ENCODE peak calls at places on chromosomes 7 and 10, in nine cellular contexts. One of them, this sample, is unnamed.

GRCh38 chr7:130134106-130134636 is 63.8 kb downstream of the KLHDC10 start:
- DNase-seq in HFF-Myc: no peak
- DNase-seq in AG10803: no peak
- DNase-seq in SK-N-SH: no peak
- DNase-seq in heart left ventricle: no peak
- DNase-seq in transverse colon: no peak
- DNase-seq in AG04450: no peak
- DNase-seq in testis: no peak
- DNase-seq in tibial nerve: no peak
- DNase-seq in this sample: no peak

GRCh38 chr10:69760086-69760485 is 41.6 kb upstream of the COL13A1 start:
- DNase-seq in heart left ventricle: no peak
- DNase-seq in AG10803: no peak
- DNase-seq in SK-N-SH: no peak
- DNase-seq in tibial nerve: no peak
- DNase-seq in transverse colon: no peak
- DNase-seq in AG04450: peak
- DNase-seq in testis: no peak
- DNase-seq in HFF-Myc: no peak
- DNase-seq in this sample: no peak

GRCh38 chr10:15815242-15815885 is 44.9 kb downstream of the MINDY3 start:
- DNase-seq in AG10803: no peak
- DNase-seq in tibial nerve: no peak
- DNase-seq in heart left ventricle: no peak
- DNase-seq in transverse colon: no peak
- DNase-seq in SK-N-SH: no peak
- DNase-seq in AG04450: no peak
- DNase-seq in testis: no peak
- DNase-seq in HFF-Myc: no peak
- DNase-seq in this sample: no peak

GRCh38 chr7:47763063-47763974 is 181.4 kb upstream of the TNS3 start:
- DNase-seq in AG10803: peak
- DNase-seq in transverse colon: peak
- DNase-seq in SK-N-SH: peak
- DNase-seq in testis: no peak
- DNase-seq in AG04450: peak
- DNase-seq in tibial nerve: peak
- DNase-seq in HFF-Myc: peak
- DNase-seq in heart left ventricle: no peak
- DNase-seq in this sample: no peak

GRCh38 chr7:134724606-134725005 is 54.8 kb upstream of the CALD1 start:
- DNase-seq in tibial nerve: no peak
- DNase-seq in HFF-Myc: no peak
- DNase-seq in heart left ventricle: no peak
- DNase-seq in testis: no peak
- DNase-seq in transverse colon: no peak
- DNase-seq in SK-N-SH: no peak
- DNase-seq in AG10803: peak
- DNase-seq in AG04450: no peak
- DNase-seq in this sample: no peak

GRCh38 chr7:134932707-134933370 is 53.5 kb upstream of the AGBL3 start:
- DNase-seq in HFF-Myc: no peak
- DNase-seq in tibial nerve: no peak
- DNase-seq in testis: no peak
- DNase-seq in AG04450: no peak
- DNase-seq in transverse colon: peak
- DNase-seq in heart left ventricle: peak
- DNase-seq in AG10803: no peak
- DNase-seq in SK-N-SH: no peak
- DNase-seq in this sample: no peak

GRCh38 chr7:3134715-3135114 is 91.0 kb upstream of the CARD11 start:
- DNase-seq in SK-N-SH: no peak
- DNase-seq in tibial nerve: no peak
- DNase-seq in AG10803: no peak
- DNase-seq in transverse colon: no peak
- DNase-seq in testis: no peak
- DNase-seq in AG04450: no peak
- DNase-seq in HFF-Myc: no peak
- DNase-seq in heart left ventricle: no peak
- DNase-seq in this sample: no peak

GRCh38 chr7:66930341-66930740 is 9.3 kb downstream of the TMEM248 start:
- DNase-seq in SK-N-SH: peak
- DNase-seq in HFF-Myc: no peak
- DNase-seq in testis: peak
- DNase-seq in heart left ventricle: no peak
- DNase-seq in AG04450: no peak
- DNase-seq in tibial nerve: no peak
- DNase-seq in transverse colon: no peak
- DNase-seq in AG10803: peak
- DNase-seq in this sample: no peak

GRCh38 chr7:43362652-43363428 is 220.1 kb upstream of the STK17A start:
- DNase-seq in testis: no peak
- DNase-seq in transverse colon: no peak
- DNase-seq in HFF-Myc: peak
- DNase-seq in AG04450: no peak
- DNase-seq in SK-N-SH: peak
- DNase-seq in heart left ventricle: peak
- DNase-seq in AG10803: peak
- DNase-seq in tibial nerve: peak
- DNase-seq in this sample: no peak

GRCh38 chr10:121695731-121696464 is 97.7 kb upstream of the FGFR2 start:
- DNase-seq in testis: no peak
- DNase-seq in AG04450: no peak
- DNase-seq in SK-N-SH: no peak
- DNase-seq in heart left ventricle: no peak
- DNase-seq in AG10803: no peak
- DNase-seq in HFF-Myc: no peak
- DNase-seq in tibial nerve: no peak
- DNase-seq in transverse colon: no peak
- DNase-seq in this sample: no peak

GRCh38 chr7:148540041-148540738 is 50.4 kb upstream of the C7orf33 start:
- DNase-seq in transverse colon: no peak
- DNase-seq in SK-N-SH: peak
- DNase-seq in tibial nerve: peak
- DNase-seq in testis: no peak
- DNase-seq in heart left ventricle: peak
- DNase-seq in HFF-Myc: no peak
- DNase-seq in AG04450: no peak
- DNase-seq in AG10803: peak
- DNase-seq in this sample: peak

GRCh38 chr10:28089467-28089866 is 90.6 kb upstream of the ODAD2 start:
- DNase-seq in AG04450: peak
- DNase-seq in HFF-Myc: peak
- DNase-seq in SK-N-SH: no peak
- DNase-seq in AG10803: peak
- DNase-seq in heart left ventricle: no peak
- DNase-seq in tibial nerve: no peak
- DNase-seq in transverse colon: no peak
- DNase-seq in testis: no peak
- DNase-seq in this sample: peak

GRCh38 chr7:116671681-116672595 is at the start of gene MET:
- DNase-seq in SK-N-SH: peak
- DNase-seq in transverse colon: peak
- DNase-seq in heart left ventricle: peak
- DNase-seq in AG10803: peak
- DNase-seq in AG04450: peak
- DNase-seq in tibial nerve: peak
- DNase-seq in testis: peak
- DNase-seq in HFF-Myc: peak
- DNase-seq in this sample: no peak

GRCh38 chr10:106707657-106708056 is 456.8 kb downstream of the SORCS1 start:
- DNase-seq in SK-N-SH: no peak
- DNase-seq in AG04450: no peak
- DNase-seq in HFF-Myc: no peak
- DNase-seq in transverse colon: no peak
- DNase-seq in heart left ventricle: no peak
- DNase-seq in AG10803: no peak
- DNase-seq in testis: no peak
- DNase-seq in tibial nerve: no peak
- DNase-seq in this sample: no peak

GRCh38 chr7:117035463-117035862 is 82.2 kb downstream of the ST7 start:
- DNase-seq in testis: no peak
- DNase-seq in transverse colon: no peak
- DNase-seq in AG10803: no peak
- DNase-seq in AG04450: no peak
- DNase-seq in heart left ventricle: no peak
- DNase-seq in SK-N-SH: no peak
- DNase-seq in tibial nerve: no peak
- DNase-seq in HFF-Myc: no peak
- DNase-seq in this sample: no peak

GRCh38 chr7:151060113-151060415 is 675 bp downstream of the SLC4A2 start:
- DNase-seq in AG04450: no peak
- DNase-seq in transverse colon: no peak
- DNase-seq in tibial nerve: no peak
- DNase-seq in testis: no peak
- DNase-seq in heart left ventricle: no peak
- DNase-seq in AG10803: no peak
- DNase-seq in HFF-Myc: no peak
- DNase-seq in SK-N-SH: no peak
- DNase-seq in this sample: no peak

GRCh38 chr7:73992104-73992562 is 35.8 kb upstream of the ELN start:
- DNase-seq in testis: no peak
- DNase-seq in AG10803: peak
- DNase-seq in SK-N-SH: no peak
- DNase-seq in heart left ventricle: peak
- DNase-seq in tibial nerve: no peak
- DNase-seq in HFF-Myc: no peak
- DNase-seq in transverse colon: no peak
- DNase-seq in AG04450: peak
- DNase-seq in this sample: peak

GRCh38 chr7:26990268-26990667 is 105.5 kb downstream of the HOXA1 start:
- DNase-seq in AG04450: no peak
- DNase-seq in heart left ventricle: no peak
- DNase-seq in AG10803: peak
- DNase-seq in SK-N-SH: no peak
- DNase-seq in transverse colon: no peak
- DNase-seq in HFF-Myc: no peak
- DNase-seq in testis: no peak
- DNase-seq in tibial nerve: peak
- DNase-seq in this sample: no peak

GRCh38 chr10:11547111-11547625 is 64.3 kb downstream of the USP6NL start:
- DNase-seq in tibial nerve: no peak
- DNase-seq in AG04450: no peak
- DNase-seq in HFF-Myc: no peak
- DNase-seq in SK-N-SH: no peak
- DNase-seq in heart left ventricle: no peak
- DNase-seq in transverse colon: no peak
- DNase-seq in testis: no peak
- DNase-seq in AG10803: peak
- DNase-seq in this sample: no peak

GRCh38 chr10:68167271-68167670 is 58.0 kb downstream of the MYPN start:
- DNase-seq in heart left ventricle: no peak
- DNase-seq in SK-N-SH: no peak
- DNase-seq in testis: no peak
- DNase-seq in tibial nerve: no peak
- DNase-seq in AG10803: peak
- DNase-seq in AG04450: no peak
- DNase-seq in transverse colon: no peak
- DNase-seq in HFF-Myc: no peak
- DNase-seq in this sample: no peak

GRCh38 chr10:6579193-6579903 is 728 bp downstream of the PRKCQ start:
- DNase-seq in AG04450: no peak
- DNase-seq in tibial nerve: no peak
- DNase-seq in testis: no peak
- DNase-seq in transverse colon: no peak
- DNase-seq in SK-N-SH: no peak
- DNase-seq in AG10803: no peak
- DNase-seq in HFF-Myc: no peak
- DNase-seq in heart left ventricle: no peak
- DNase-seq in this sample: no peak
- H3K4me3 ChIP-seq in AG04450: peak
- H3K4me3 ChIP-seq in tibial nerve: peak
- H3K4me3 ChIP-seq in testis: peak
- H3K4me3 ChIP-seq in transverse colon: peak
- H3K4me3 ChIP-seq in SK-N-SH: peak
- H3K4me3 ChIP-seq in AG10803: peak
- H3K4me3 ChIP-seq in HFF-Myc: peak
- H3K4me3 ChIP-seq in heart left ventricle: peak
- H3K4me3 ChIP-seq in this sample: peak

GRCh38 chr10:23438547-23439451 is at the start of gene OTUD1:
- DNase-seq in AG10803: peak
- DNase-seq in tibial nerve: peak
- DNase-seq in transverse colon: peak
- DNase-seq in testis: peak
- DNase-seq in AG04450: peak
- DNase-seq in heart left ventricle: peak
- DNase-seq in SK-N-SH: peak
- DNase-seq in HFF-Myc: peak
- DNase-seq in this sample: peak
- TF ChIP-seq CTCF in AG10803: peak
- TF ChIP-seq CTCF in tibial nerve: no peak
- TF ChIP-seq CTCF in transverse colon: no peak
- TF ChIP-seq CTCF in testis: no peak
- TF ChIP-seq CTCF in AG04450: peak
- TF ChIP-seq CTCF in heart left ventricle: no peak
- TF ChIP-seq CTCF in SK-N-SH: no peak
- TF ChIP-seq CTCF in HFF-Myc: no peak
- TF ChIP-seq CTCF in this sample: peak

DNA sequence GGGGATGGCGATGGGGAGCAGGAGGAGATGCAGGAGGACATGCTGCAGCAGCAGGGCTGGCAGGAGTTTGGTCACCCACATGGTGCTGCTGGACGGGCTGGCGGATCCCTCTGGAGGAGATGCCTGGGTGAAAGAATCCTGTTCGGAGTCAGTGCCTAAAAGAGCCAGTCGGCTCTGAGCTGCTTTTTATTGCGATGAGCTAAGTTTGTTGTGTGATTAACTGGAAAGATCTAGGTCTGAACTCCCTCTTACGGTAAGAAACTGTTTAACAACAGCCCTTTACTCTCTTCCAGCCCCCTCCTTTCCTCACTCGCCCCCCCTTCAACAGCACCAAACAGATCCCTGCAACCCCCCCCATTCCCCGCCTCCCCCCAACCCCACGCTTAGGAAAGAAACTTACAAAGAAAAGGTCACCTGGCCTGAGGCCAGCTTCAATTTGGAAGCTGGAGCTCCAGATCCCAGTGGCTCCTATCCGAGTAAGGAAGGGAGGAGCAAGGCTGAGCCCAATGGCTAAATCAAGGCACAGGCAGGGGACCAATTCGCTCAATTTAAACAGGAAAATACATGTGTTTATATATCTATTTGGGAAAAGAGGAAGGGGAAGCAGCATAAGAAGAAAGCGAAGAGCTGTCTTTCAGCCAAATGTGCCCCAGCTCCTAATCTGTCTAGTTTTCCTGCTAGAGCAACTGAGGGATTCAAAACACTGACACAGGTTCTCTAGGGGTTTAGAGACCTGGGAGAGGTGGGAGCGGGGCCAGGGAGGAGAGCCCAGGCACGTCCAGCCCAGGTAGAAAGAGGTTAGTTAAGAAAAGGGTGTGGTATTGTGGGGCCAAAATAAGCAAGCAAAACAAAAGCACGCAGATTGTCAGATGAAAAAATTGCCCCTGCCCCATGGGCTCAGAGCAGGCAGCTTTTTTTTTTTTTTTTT is at the start of gene HGF:
- DNase-seq in SK-N-SH: peak
- DNase-seq in transverse colon: peak
- DNase-seq in AG10803: peak
- DNase-seq in heart left ventricle: peak
- DNase-seq in testis: peak
- DNase-seq in tibial nerve: peak
- DNase-seq in HFF-Myc: peak
- DNase-seq in AG04450: peak
- DNase-seq in this sample: no peak
- H3K4me3 ChIP-seq in SK-N-SH: peak
- H3K4me3 ChIP-seq in transverse colon: peak
- H3K4me3 ChIP-seq in AG10803: peak
- H3K4me3 ChIP-seq in heart left ventricle: peak
- H3K4me3 ChIP-seq in testis: peak
- H3K4me3 ChIP-seq in tibial nerve: peak
- H3K4me3 ChIP-seq in HFF-Myc: peak
- H3K4me3 ChIP-seq in AG04450: peak
- H3K4me3 ChIP-seq in this sample: peak

GRCh38 chr10:4512557-4513286 is 313.3 kb upstream of the AKR1E2 start:
- DNase-seq in AG10803: peak
- DNase-seq in transverse colon: peak
- DNase-seq in AG04450: peak
- DNase-seq in SK-N-SH: peak
- DNase-seq in tibial nerve: peak
- DNase-seq in testis: peak
- DNase-seq in heart left ventricle: peak
- DNase-seq in HFF-Myc: peak
- DNase-seq in this sample: no peak
- TF ChIP-seq CTCF in AG10803: peak
- TF ChIP-seq CTCF in transverse colon: peak
- TF ChIP-seq CTCF in AG04450: peak
- TF ChIP-seq CTCF in SK-N-SH: peak
- TF ChIP-seq CTCF in tibial nerve: peak
- TF ChIP-seq CTCF in testis: peak
- TF ChIP-seq CTCF in heart left ventricle: peak
- TF ChIP-seq CTCF in HFF-Myc: peak
- TF ChIP-seq CTCF in this sample: peak